ENCODE peak calls at places on chromosomes 12 and 14, in nine cellular contexts. One of them, this sample, is unnamed.

GRCh38 chr12:124543052-124543590 is 24.3 kb downstream of the NCOR2 start:
- DNase-seq in GM12878: no peak
- DNase-seq in upper lobe of left lung: peak
- DNase-seq in lower leg skin: no peak
- DNase-seq in right lobe of liver: no peak
- DNase-seq in ovary: peak
- DNase-seq in transverse colon: no peak
- DNase-seq in HCT116: no peak
- DNase-seq in A549: peak
- DNase-seq in this sample: no peak

GRCh38 chr14:60381909-60382308 is 104.0 kb downstream of the C14orf39 start:
- DNase-seq in GM12878: no peak
- DNase-seq in upper lobe of left lung: no peak
- DNase-seq in lower leg skin: no peak
- DNase-seq in right lobe of liver: no peak
- DNase-seq in ovary: no peak
- DNase-seq in transverse colon: no peak
- DNase-seq in HCT116: no peak
- DNase-seq in A549: no peak
- DNase-seq in this sample: no peak

GRCh38 chr12:123054371-123054770 is 73.9 kb downstream of the ARL6IP4 start:
- DNase-seq in GM12878: no peak
- DNase-seq in upper lobe of left lung: no peak
- DNase-seq in lower leg skin: no peak
- DNase-seq in right lobe of liver: no peak
- DNase-seq in ovary: no peak
- DNase-seq in transverse colon: no peak
- DNase-seq in HCT116: no peak
- DNase-seq in A549: no peak
- DNase-seq in this sample: no peak

GRCh38 chr12:68451261-68452091 is 119.3 kb upstream of the MDM1 start:
- DNase-seq in GM12878: peak
- DNase-seq in upper lobe of left lung: no peak
- DNase-seq in lower leg skin: peak
- DNase-seq in right lobe of liver: no peak
- DNase-seq in ovary: peak
- DNase-seq in transverse colon: peak
- DNase-seq in HCT116: no peak
- DNase-seq in A549: no peak
- DNase-seq in this sample: no peak

GRCh38 chr12:113776536-113776935 is 189.6 kb downstream of the RBM19 start:
- DNase-seq in GM12878: no peak
- DNase-seq in upper lobe of left lung: no peak
- DNase-seq in lower leg skin: no peak
- DNase-seq in right lobe of liver: no peak
- DNase-seq in ovary: no peak
- DNase-seq in transverse colon: no peak
- DNase-seq in HCT116: no peak
- DNase-seq in A549: no peak
- DNase-seq in this sample: no peak

GRCh38 chr14:23727566-23728335 is 91.6 kb downstream of the DHRS2 start:
- DNase-seq in GM12878: no peak
- DNase-seq in upper lobe of left lung: no peak
- DNase-seq in lower leg skin: no peak
- DNase-seq in right lobe of liver: no peak
- DNase-seq in ovary: no peak
- DNase-seq in transverse colon: no peak
- DNase-seq in HCT116: peak
- DNase-seq in A549: peak
- DNase-seq in this sample: peak

GRCh38 chr12:80445083-80445482 is 1.0 kb downstream of the PTPRQ start:
- DNase-seq in GM12878: no peak
- DNase-seq in upper lobe of left lung: no peak
- DNase-seq in lower leg skin: no peak
- DNase-seq in right lobe of liver: no peak
- DNase-seq in ovary: no peak
- DNase-seq in transverse colon: no peak
- DNase-seq in HCT116: no peak
- DNase-seq in A549: no peak
- DNase-seq in this sample: no peak

GRCh38 chr12:57541717-57542116 is 5.3 kb downstream of the DCTN2 start:
- DNase-seq in GM12878: no peak
- DNase-seq in upper lobe of left lung: no peak
- DNase-seq in lower leg skin: no peak
- DNase-seq in right lobe of liver: no peak
- DNase-seq in ovary: no peak
- DNase-seq in transverse colon: no peak
- DNase-seq in HCT116: no peak
- DNase-seq in A549: no peak
- DNase-seq in this sample: no peak

GRCh38 chr14:39023939-39024871 is 78.8 kb downstream of the SEC23A start:
- DNase-seq in GM12878: no peak
- DNase-seq in upper lobe of left lung: no peak
- DNase-seq in lower leg skin: no peak
- DNase-seq in right lobe of liver: no peak
- DNase-seq in ovary: no peak
- DNase-seq in transverse colon: peak
- DNase-seq in HCT116: no peak
- DNase-seq in A549: no peak
- DNase-seq in this sample: no peak

GRCh38 chr14:36505193-36505815 is 14.7 kb downstream of the NKX2-1 start:
- DNase-seq in GM12878: no peak
- DNase-seq in upper lobe of left lung: peak
- DNase-seq in lower leg skin: no peak
- DNase-seq in right lobe of liver: no peak
- DNase-seq in ovary: no peak
- DNase-seq in transverse colon: no peak
- DNase-seq in HCT116: no peak
- DNase-seq in A549: no peak
- DNase-seq in this sample: no peak

GRCh38 chr14:100890044-100890443 is 13.5 kb downstream of the RTL1 start:
- DNase-seq in GM12878: no peak
- DNase-seq in upper lobe of left lung: no peak
- DNase-seq in lower leg skin: no peak
- DNase-seq in right lobe of liver: peak
- DNase-seq in ovary: no peak
- DNase-seq in transverse colon: no peak
- DNase-seq in HCT116: no peak
- DNase-seq in A549: no peak
- DNase-seq in this sample: no peak

GRCh38 chr12:48973992-48974673 is 2.6 kb upstream of the WNT10B start:
- DNase-seq in GM12878: no peak
- DNase-seq in upper lobe of left lung: peak
- DNase-seq in lower leg skin: no peak
- DNase-seq in right lobe of liver: peak
- DNase-seq in ovary: no peak
- DNase-seq in transverse colon: no peak
- DNase-seq in HCT116: no peak
- DNase-seq in A549: no peak
- DNase-seq in this sample: peak

GRCh38 chr14:99540196-99541032 is 59.2 kb downstream of the CCNK start:
- DNase-seq in GM12878: no peak
- DNase-seq in upper lobe of left lung: no peak
- DNase-seq in lower leg skin: no peak
- DNase-seq in right lobe of liver: no peak
- DNase-seq in ovary: no peak
- DNase-seq in transverse colon: no peak
- DNase-seq in HCT116: no peak
- DNase-seq in A549: no peak
- DNase-seq in this sample: no peak

GRCh38 chr12:131773582-131774221 is 54.5 kb upstream of the MMP17 start:
- DNase-seq in GM12878: peak
- DNase-seq in upper lobe of left lung: peak
- DNase-seq in lower leg skin: no peak
- DNase-seq in right lobe of liver: no peak
- DNase-seq in ovary: no peak
- DNase-seq in transverse colon: peak
- DNase-seq in HCT116: no peak
- DNase-seq in A549: no peak
- DNase-seq in this sample: no peak
- TF ChIP-seq POLR2A in GM12878: peak
- TF ChIP-seq POLR2A in upper lobe of left lung: no peak
- TF ChIP-seq POLR2A in lower leg skin: no peak
- TF ChIP-seq POLR2A in right lobe of liver: no peak
- TF ChIP-seq POLR2A in ovary: no peak
- TF ChIP-seq POLR2A in transverse colon: no peak
- TF ChIP-seq POLR2A in HCT116: no peak
- TF ChIP-seq POLR2A in A549: no peak
- TF ChIP-seq POLR2A in this sample: no peak

DNA sequence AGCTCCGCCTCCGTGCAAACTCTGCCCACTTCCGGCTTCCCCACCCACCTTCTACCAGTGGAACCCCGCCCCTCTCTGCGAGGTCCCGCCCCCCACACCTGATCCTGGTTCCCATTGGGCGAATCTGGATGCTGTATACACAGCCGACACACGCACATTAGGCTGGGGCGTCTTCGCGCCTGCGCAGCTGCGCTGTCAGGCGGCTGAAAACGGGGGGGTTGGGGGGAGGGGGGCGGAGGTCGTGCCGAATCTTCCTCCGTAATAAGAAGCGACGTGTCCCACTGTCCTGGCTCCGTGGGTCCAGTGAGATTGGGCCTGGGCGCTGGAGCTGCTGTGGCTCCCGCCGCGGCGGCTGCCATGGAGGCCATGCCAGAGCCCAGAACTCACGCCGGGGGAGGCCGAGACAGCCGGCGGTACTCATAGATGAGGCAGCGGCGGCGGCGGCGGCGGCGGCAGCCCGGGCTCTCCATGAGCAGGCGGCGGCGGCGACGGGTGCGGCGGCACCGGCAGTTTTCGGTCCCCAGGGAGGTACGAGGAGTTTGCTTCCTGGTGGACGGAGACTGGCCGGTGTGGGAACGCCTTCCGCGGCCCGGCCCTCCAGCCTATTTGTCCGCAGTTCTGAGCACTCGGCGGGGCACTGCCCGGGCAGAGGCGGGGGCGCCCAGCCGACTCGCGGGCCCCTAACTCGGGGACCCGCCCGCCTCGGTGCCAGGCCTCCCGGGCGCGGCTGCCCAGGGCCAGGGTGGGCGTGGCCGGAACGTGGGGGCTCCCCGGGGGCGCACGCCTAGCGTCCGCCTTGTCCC is 64.5 kb downstream of the KLHL28 start:
- DNase-seq in GM12878: peak
- DNase-seq in upper lobe of left lung: peak
- DNase-seq in lower leg skin: peak
- DNase-seq in right lobe of liver: peak
- DNase-seq in ovary: peak
- DNase-seq in transverse colon: peak
- DNase-seq in HCT116: peak
- DNase-seq in A549: peak
- DNase-seq in this sample: peak
- TF ChIP-seq POLR2A in GM12878: peak
- TF ChIP-seq POLR2A in upper lobe of left lung: no peak
- TF ChIP-seq POLR2A in lower leg skin: no peak
- TF ChIP-seq POLR2A in right lobe of liver: peak
- TF ChIP-seq POLR2A in ovary: peak
- TF ChIP-seq POLR2A in transverse colon: peak
- TF ChIP-seq POLR2A in HCT116: peak
- TF ChIP-seq POLR2A in A549: peak
- TF ChIP-seq POLR2A in this sample: peak

DNA sequence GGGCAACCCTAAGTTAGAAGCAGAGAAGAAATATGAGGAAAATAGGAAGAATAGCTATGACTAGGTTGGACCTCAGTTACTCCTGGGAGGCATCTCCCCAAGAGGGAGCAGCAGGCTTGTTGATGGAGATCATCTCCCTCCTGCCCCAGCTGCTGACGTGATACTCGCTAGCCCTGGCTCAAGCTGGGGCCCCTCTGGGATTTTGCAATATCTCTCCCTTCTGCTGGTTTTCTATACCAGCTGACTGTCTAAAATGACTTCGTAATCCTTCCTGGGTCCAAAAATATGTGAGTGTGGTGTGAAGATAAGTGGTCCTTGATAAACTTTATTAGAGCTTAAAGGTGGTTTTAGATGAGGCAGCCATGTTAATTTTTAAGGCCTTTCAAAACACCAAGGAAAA is 4.5 kb upstream of the HECTD4 start:
- DNase-seq in GM12878: no peak
- DNase-seq in upper lobe of left lung: no peak
- DNase-seq in lower leg skin: no peak
- DNase-seq in right lobe of liver: no peak
- DNase-seq in ovary: no peak
- DNase-seq in transverse colon: no peak
- DNase-seq in HCT116: no peak
- DNase-seq in A549: no peak
- DNase-seq in this sample: no peak
- TF ChIP-seq POLR2A in GM12878: no peak
- TF ChIP-seq POLR2A in upper lobe of left lung: no peak
- TF ChIP-seq POLR2A in lower leg skin: no peak
- TF ChIP-seq POLR2A in right lobe of liver: no peak
- TF ChIP-seq POLR2A in ovary: no peak
- TF ChIP-seq POLR2A in transverse colon: no peak
- TF ChIP-seq POLR2A in HCT116: no peak
- TF ChIP-seq POLR2A in A549: no peak
- TF ChIP-seq POLR2A in this sample: no peak

DNA sequence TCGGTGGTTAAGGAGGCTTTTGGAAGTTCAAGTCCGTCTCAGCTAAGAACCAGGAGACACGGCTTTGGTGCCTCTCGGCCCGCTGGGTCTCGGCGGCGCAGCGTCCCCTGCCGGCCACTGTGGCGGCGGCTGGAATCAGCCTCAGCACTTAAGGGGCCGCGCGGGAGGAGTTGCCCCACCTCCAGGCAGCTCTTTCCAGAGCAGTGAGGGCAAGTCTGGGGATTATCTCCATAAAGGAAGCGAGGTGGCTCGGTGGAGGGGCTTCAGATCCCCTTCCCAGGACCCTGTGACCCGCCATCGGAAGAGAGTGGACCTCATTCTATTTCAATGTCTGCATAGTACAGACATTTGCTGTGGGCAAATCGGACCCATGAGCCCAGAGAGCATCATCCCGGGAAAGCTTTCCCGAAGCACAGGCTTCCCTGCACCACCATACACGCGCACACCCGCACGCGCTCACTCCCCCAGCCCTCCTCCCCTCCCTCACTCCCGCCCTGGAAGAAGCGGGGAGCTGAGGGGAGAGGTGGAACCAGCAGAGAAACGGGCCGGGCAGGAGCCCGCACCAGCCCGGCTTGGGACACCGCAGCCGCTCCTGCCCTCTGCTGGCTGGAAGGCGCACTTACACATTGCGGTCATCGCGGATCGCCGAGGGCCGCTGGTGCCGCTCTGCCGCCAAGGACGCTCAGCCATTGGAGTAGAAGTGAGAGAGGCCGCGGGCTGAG is 15.9 kb downstream of the RNASE2 start:
- DNase-seq in GM12878: peak
- DNase-seq in upper lobe of left lung: peak
- DNase-seq in lower leg skin: peak
- DNase-seq in right lobe of liver: peak
- DNase-seq in ovary: peak
- DNase-seq in transverse colon: peak
- DNase-seq in HCT116: peak
- DNase-seq in A549: peak
- DNase-seq in this sample: peak
- TF ChIP-seq POLR2A in GM12878: no peak
- TF ChIP-seq POLR2A in upper lobe of left lung: no peak
- TF ChIP-seq POLR2A in lower leg skin: no peak
- TF ChIP-seq POLR2A in right lobe of liver: no peak
- TF ChIP-seq POLR2A in ovary: no peak
- TF ChIP-seq POLR2A in transverse colon: no peak
- TF ChIP-seq POLR2A in HCT116: no peak
- TF ChIP-seq POLR2A in A549: peak
- TF ChIP-seq POLR2A in this sample: no peak